ENCODE peak calls at places on chromosomes 7 and 10, in four cellular contexts. One of them, this sample, is unnamed.

GRCh38 chr7:49852619-49853462 is 79.4 kb downstream of the VWC2 start:
- DNase-seq in kidney glomerular epithelial cell: peak; percentile 61
- DNase-seq in stimulated activated CD8-positive, alpha-beta memory T cell treated with anti-CD3 and anti-CD28 coated beads, Interleukin-2, amount 100 ng/mL, for 1 hour: no peak
- DNase-seq in fibroblast of villous mesenchyme: peak; percentile 38
- DNase-seq in this sample: peak; percentile 2

GRCh38 chr10:119139464-119140067 is 25.9 kb downstream of the SFXN4 start:
- DNase-seq in stimulated activated CD8-positive, alpha-beta memory T cell treated with anti-CD3 and anti-CD28 coated beads, Interleukin-2, amount 100 ng/mL, for 1 hour: peak; percentile 18
- DNase-seq in fibroblast of villous mesenchyme: peak; percentile 45
- DNase-seq in kidney glomerular epithelial cell: no peak
- DNase-seq in this sample: peak; percentile 28

GRCh38 chr7:155911471-155912105 is 99.3 kb upstream of the SHH start:
- DNase-seq in stimulated activated CD8-positive, alpha-beta memory T cell treated with anti-CD3 and anti-CD28 coated beads, Interleukin-2, amount 100 ng/mL, for 1 hour: no peak
- DNase-seq in kidney glomerular epithelial cell: no peak
- DNase-seq in fibroblast of villous mesenchyme: no peak
- DNase-seq in this sample: no peak

GRCh38 chr7:67377939-67378862 is 381.6 kb downstream of the TYW1 start:
- DNase-seq in kidney glomerular epithelial cell: peak; percentile 35
- DNase-seq in stimulated activated CD8-positive, alpha-beta memory T cell treated with anti-CD3 and anti-CD28 coated beads, Interleukin-2, amount 100 ng/mL, for 1 hour: peak; percentile 31
- DNase-seq in fibroblast of villous mesenchyme: peak; percentile 65
- DNase-seq in this sample: peak; percentile 61

GRCh38 chr10:12784646-12785045 is 216.9 kb downstream of the CCDC3 start:
- DNase-seq in fibroblast of villous mesenchyme: no peak
- DNase-seq in stimulated activated CD8-positive, alpha-beta memory T cell treated with anti-CD3 and anti-CD28 coated beads, Interleukin-2, amount 100 ng/mL, for 1 hour: no peak
- DNase-seq in kidney glomerular epithelial cell: no peak
- DNase-seq in this sample: peak; percentile 68

GRCh38 chr10:522350-522749 is 167.1 kb downstream of the DIP2C start:
- DNase-seq in fibroblast of villous mesenchyme: no peak
- DNase-seq in kidney glomerular epithelial cell: no peak
- DNase-seq in stimulated activated CD8-positive, alpha-beta memory T cell treated with anti-CD3 and anti-CD28 coated beads, Interleukin-2, amount 100 ng/mL, for 1 hour: no peak
- DNase-seq in this sample: no peak

GRCh38 chr10:109018892-109019507 is 904.3 kb downstream of the XPNPEP1 start:
- DNase-seq in stimulated activated CD8-positive, alpha-beta memory T cell treated with anti-CD3 and anti-CD28 coated beads, Interleukin-2, amount 100 ng/mL, for 1 hour: no peak
- DNase-seq in kidney glomerular epithelial cell: no peak
- DNase-seq in fibroblast of villous mesenchyme: peak; percentile 8
- DNase-seq in this sample: peak; percentile 11

GRCh38 chr7:44067064-44067951 is 1.9 kb upstream of the PGAM2 start:
- DNase-seq in kidney glomerular epithelial cell: no peak
- DNase-seq in stimulated activated CD8-positive, alpha-beta memory T cell treated with anti-CD3 and anti-CD28 coated beads, Interleukin-2, amount 100 ng/mL, for 1 hour: no peak
- DNase-seq in fibroblast of villous mesenchyme: no peak
- DNase-seq in this sample: no peak

GRCh38 chr10:30041394-30042105 is 17.8 kb downstream of the JCAD start:
- DNase-seq in fibroblast of villous mesenchyme: no peak
- DNase-seq in stimulated activated CD8-positive, alpha-beta memory T cell treated with anti-CD3 and anti-CD28 coated beads, Interleukin-2, amount 100 ng/mL, for 1 hour: no peak
- DNase-seq in kidney glomerular epithelial cell: no peak
- DNase-seq in this sample: no peak

GRCh38 chr7:151377406-151377805 is 32.4 kb downstream of the WDR86 start:
- DNase-seq in fibroblast of villous mesenchyme: no peak
- DNase-seq in stimulated activated CD8-positive, alpha-beta memory T cell treated with anti-CD3 and anti-CD28 coated beads, Interleukin-2, amount 100 ng/mL, for 1 hour: no peak
- DNase-seq in kidney glomerular epithelial cell: no peak
- DNase-seq in this sample: no peak

GRCh38 chr10:98587156-98587555 is 140.4 kb upstream of the HPS1 start:
- DNase-seq in kidney glomerular epithelial cell: no peak
- DNase-seq in stimulated activated CD8-positive, alpha-beta memory T cell treated with anti-CD3 and anti-CD28 coated beads, Interleukin-2, amount 100 ng/mL, for 1 hour: no peak
- DNase-seq in fibroblast of villous mesenchyme: peak; percentile 56
- DNase-seq in this sample: no peak

GRCh38 chr7:1854521-1855395 is 184.7 kb downstream of the ELFN1 start:
- DNase-seq in kidney glomerular epithelial cell: no peak
- DNase-seq in fibroblast of villous mesenchyme: no peak
- DNase-seq in stimulated activated CD8-positive, alpha-beta memory T cell treated with anti-CD3 and anti-CD28 coated beads, Interleukin-2, amount 100 ng/mL, for 1 hour: no peak
- DNase-seq in this sample: no peak

This sample was measured in fibroblast of lung.